ENCODE peak calls at places on chromosome 12, in four cellular contexts. One of them, this sample, is unnamed.
A peak's percentile ranks its signal among the peaks of the same experiment; 100 is the strongest.

GRCh38 chr12:70213707-70214106 is 29.5 kb upstream of the CNOT2 start:
- DNase-seq in pons: no peak
- DNase-seq in NT2/D1: no peak
- DNase-seq in HT-29: no peak
- DNase-seq in this sample: no peak

GRCh38 chr12:116561181-116561821 is 2.1 kb downstream of the MAP1LC3B2 start:
- DNase-seq in NT2/D1: no peak
- DNase-seq in pons: no peak
- DNase-seq in HT-29: no peak
- DNase-seq in this sample: no peak

GRCh38 chr12:110039085-110039807 is 9.1 kb downstream of the C12orf76 start:
- DNase-seq in HT-29: peak; percentile 91
- DNase-seq in NT2/D1: no peak
- DNase-seq in pons: no peak
- DNase-seq in this sample: no peak

GRCh38 chr12:26746315-26746714 is 86.7 kb downstream of the ITPR2 start:
- DNase-seq in HT-29: peak; percentile 30
- DNase-seq in NT2/D1: no peak
- DNase-seq in pons: no peak
- DNase-seq in this sample: no peak

GRCh38 chr12:53049582-53050318 is at the start of gene TNS2:
- DNase-seq in HT-29: peak; percentile 77
- DNase-seq in pons: peak; percentile 46
- DNase-seq in NT2/D1: no peak
- DNase-seq in this sample: peak; percentile 49

GRCh38 chr12:78146365-78146772 is 315.7 kb downstream of the NAV3 start:
- DNase-seq in NT2/D1: peak; percentile 13
- DNase-seq in HT-29: peak; percentile 41
- DNase-seq in pons: peak; percentile 56
- DNase-seq in this sample: peak; percentile 25

GRCh38 chr12:124217508-124217981 is 77.3 kb upstream of the RFLNA start:
- DNase-seq in pons: no peak
- DNase-seq in HT-29: no peak
- DNase-seq in NT2/D1: no peak
- DNase-seq in this sample: peak; percentile 26

GRCh38 chr12:114628199-114628598 is 55.8 kb downstream of the TBX3 start:
- DNase-seq in NT2/D1: peak; percentile 33
- DNase-seq in pons: no peak
- DNase-seq in HT-29: no peak
- DNase-seq in this sample: no peak

GRCh38 chr12:31897791-31898503 is 61.3 kb upstream of the RESF1 start:
- DNase-seq in pons: peak; percentile 18
- DNase-seq in NT2/D1: no peak
- DNase-seq in HT-29: peak; percentile 72
- DNase-seq in this sample: no peak

GRCh38 chr12:130153803-130154202 is 8.5 kb upstream of the FZD10 start:
- DNase-seq in NT2/D1: no peak
- DNase-seq in HT-29: no peak
- DNase-seq in pons: no peak
- DNase-seq in this sample: no peak

GRCh38 chr12:67937822-67938221 is 51.4 kb upstream of the IFNG-AS1 start:
- DNase-seq in pons: no peak
- DNase-seq in HT-29: no peak
- DNase-seq in NT2/D1: no peak
- DNase-seq in this sample: no peak

GRCh38 chr12:124538194-124539082 is 29.0 kb downstream of the NCOR2 start:
- DNase-seq in HT-29: no peak
- DNase-seq in pons: no peak
- DNase-seq in NT2/D1: no peak
- DNase-seq in this sample: no peak

GRCh38 chr12:52552055-52552454 is 890 bp downstream of the KRT71 start:
- DNase-seq in pons: no peak
- DNase-seq in NT2/D1: no peak
- DNase-seq in HT-29: no peak
- DNase-seq in this sample: peak; percentile 26

GRCh38 chr12:65603428-65604351 is 220.6 kb upstream of the HMGA2 start:
- DNase-seq in pons: peak; percentile 8
- DNase-seq in NT2/D1: no peak
- DNase-seq in HT-29: peak; percentile 82
- DNase-seq in this sample: no peak

GRCh38 chr12:6961695-6962284 is 8.7 kb downstream of the PHB2 start:
- DNase-seq in pons: no peak
- DNase-seq in HT-29: peak; percentile 91
- DNase-seq in NT2/D1: peak; percentile 96
- DNase-seq in this sample: no peak

GRCh38 chr12:69154585-69155363 is 84.6 kb upstream of the CPSF6 start:
- DNase-seq in NT2/D1: peak; percentile 67
- DNase-seq in HT-29: peak; percentile 85
- DNase-seq in pons: peak; percentile 79
- DNase-seq in this sample: peak; percentile 65

GRCh38 chr12:9363145-9363544 is 154.9 kb upstream of the PZP start:
- DNase-seq in HT-29: no peak
- DNase-seq in NT2/D1: no peak
- DNase-seq in pons: no peak
- DNase-seq in this sample: no peak

GRCh38 chr12:26121323-26121740 is 3.5 kb downstream of the BHLHE41 start:
- DNase-seq in NT2/D1: no peak
- DNase-seq in pons: peak; percentile 73
- DNase-seq in HT-29: peak; percentile 77
- DNase-seq in this sample: peak; percentile 64

GRCh38 chr12:91967590-91967989 is 178.1 kb downstream of the BTG1 start:
- DNase-seq in pons: no peak
- DNase-seq in NT2/D1: no peak
- DNase-seq in HT-29: no peak
- DNase-seq in this sample: no peak

GRCh38 chr12:43812926-43813325 is 6.8 kb upstream of the TWF1 start:
- DNase-seq in HT-29: no peak
- DNase-seq in pons: no peak
- DNase-seq in NT2/D1: no peak
- DNase-seq in this sample: no peak

GRCh38 chr12:21677622-21678277 is 20.1 kb upstream of the LDHB start:
- DNase-seq in pons: no peak
- DNase-seq in NT2/D1: no peak
- DNase-seq in HT-29: no peak
- DNase-seq in this sample: no peak

This sample was measured in globus pallidus.